ENCODE peak calls at places on chromosomes 11 and 22, in nine cellular contexts. One of them, this sample, is unnamed.

GRCh38 chr11:11211186-11211585 is 141.9 kb downstream of the CSNK2A3 start:
- DNase-seq in kidney: no peak
- DNase-seq in heart right ventricle: no peak
- DNase-seq in right cardiac atrium: peak; percentile 73
- DNase-seq in Peyer's patch: no peak
- DNase-seq in right atrium auricular region: no peak
- DNase-seq in CD8-positive, alpha-beta T cell: no peak
- DNase-seq in thoracic aorta: no peak
- DNase-seq in A549: no peak
- DNase-seq in this sample: no peak

GRCh38 chr11:75762885-75763284 is 5.7 kb upstream of the DGAT2 start:
- DNase-seq in Peyer's patch: no peak
- DNase-seq in kidney: peak; percentile 22
- DNase-seq in right atrium auricular region: no peak
- DNase-seq in right cardiac atrium: no peak
- DNase-seq in CD8-positive, alpha-beta T cell: no peak
- DNase-seq in heart right ventricle: no peak
- DNase-seq in A549: peak; percentile 22
- DNase-seq in thoracic aorta: no peak
- DNase-seq in this sample: peak; percentile 39

GRCh38 chr11:74494916-74495315 is 1.4 kb upstream of the LIPT2 start:
- DNase-seq in right cardiac atrium: no peak
- DNase-seq in kidney: no peak
- DNase-seq in Peyer's patch: no peak
- DNase-seq in CD8-positive, alpha-beta T cell: no peak
- DNase-seq in heart right ventricle: no peak
- DNase-seq in thoracic aorta: no peak
- DNase-seq in right atrium auricular region: no peak
- DNase-seq in A549: no peak
- DNase-seq in this sample: no peak

GRCh38 chr22:33401291-33401690 is 343.1 kb upstream of the SYN3 start:
- DNase-seq in CD8-positive, alpha-beta T cell: no peak
- DNase-seq in A549: peak; percentile 10
- DNase-seq in thoracic aorta: no peak
- DNase-seq in Peyer's patch: no peak
- DNase-seq in kidney: no peak
- DNase-seq in right atrium auricular region: no peak
- DNase-seq in heart right ventricle: no peak
- DNase-seq in right cardiac atrium: no peak
- DNase-seq in this sample: no peak

GRCh38 chr11:103586756-103587155 is 449.7 kb upstream of the DDI1 start:
- DNase-seq in Peyer's patch: no peak
- DNase-seq in thoracic aorta: no peak
- DNase-seq in kidney: no peak
- DNase-seq in heart right ventricle: no peak
- DNase-seq in right cardiac atrium: no peak
- DNase-seq in CD8-positive, alpha-beta T cell: no peak
- DNase-seq in right atrium auricular region: no peak
- DNase-seq in A549: no peak
- DNase-seq in this sample: no peak

GRCh38 chr11:16603890-16604783 is 134.3 kb upstream of the C11orf58 start:
- DNase-seq in Peyer's patch: no peak
- DNase-seq in kidney: peak; percentile 83
- DNase-seq in right atrium auricular region: peak; percentile 75
- DNase-seq in heart right ventricle: peak; percentile 71
- DNase-seq in CD8-positive, alpha-beta T cell: no peak
- DNase-seq in right cardiac atrium: peak; percentile 88
- DNase-seq in A549: no peak
- DNase-seq in thoracic aorta: no peak
- DNase-seq in this sample: no peak

GRCh38 chr11:24131698-24132097 is 365.2 kb upstream of the LUZP2 start:
- DNase-seq in heart right ventricle: no peak
- DNase-seq in A549: no peak
- DNase-seq in right cardiac atrium: no peak
- DNase-seq in Peyer's patch: no peak
- DNase-seq in thoracic aorta: no peak
- DNase-seq in kidney: no peak
- DNase-seq in CD8-positive, alpha-beta T cell: no peak
- DNase-seq in right atrium auricular region: no peak
- DNase-seq in this sample: no peak

GRCh38 chr11:9280655-9281301 is 15.6 kb upstream of the DENND5A start:
- DNase-seq in right cardiac atrium: no peak
- DNase-seq in Peyer's patch: peak; percentile 56
- DNase-seq in kidney: no peak
- DNase-seq in CD8-positive, alpha-beta T cell: peak; percentile 65
- DNase-seq in thoracic aorta: no peak
- DNase-seq in right atrium auricular region: peak; percentile 51
- DNase-seq in A549: no peak
- DNase-seq in heart right ventricle: no peak
- DNase-seq in this sample: no peak

GRCh38 chr11:103326070-103326794 is 217.0 kb downstream of the DYNC2H1 start:
- DNase-seq in A549: peak; percentile 63
- DNase-seq in right atrium auricular region: no peak
- DNase-seq in right cardiac atrium: peak; percentile 67
- DNase-seq in CD8-positive, alpha-beta T cell: peak; percentile 18
- DNase-seq in heart right ventricle: no peak
- DNase-seq in Peyer's patch: no peak
- DNase-seq in kidney: peak; percentile 71
- DNase-seq in thoracic aorta: no peak
- DNase-seq in this sample: no peak

GRCh38 chr11:41431784-41432183 is 27.7 kb downstream of the LRRC4C start:
- DNase-seq in A549: peak; percentile 3
- DNase-seq in heart right ventricle: no peak
- DNase-seq in Peyer's patch: no peak
- DNase-seq in right atrium auricular region: no peak
- DNase-seq in thoracic aorta: no peak
- DNase-seq in CD8-positive, alpha-beta T cell: no peak
- DNase-seq in kidney: no peak
- DNase-seq in right cardiac atrium: no peak
- DNase-seq in this sample: no peak

GRCh38 chr11:11324090-11324489 is 29.0 kb downstream of the CSNK2A3 start:
- DNase-seq in heart right ventricle: no peak
- DNase-seq in right cardiac atrium: no peak
- DNase-seq in Peyer's patch: no peak
- DNase-seq in kidney: no peak
- DNase-seq in CD8-positive, alpha-beta T cell: no peak
- DNase-seq in right atrium auricular region: no peak
- DNase-seq in thoracic aorta: no peak
- DNase-seq in A549: no peak
- DNase-seq in this sample: no peak

GRCh38 chr11:102615077-102615893 is 9.8 kb downstream of the MMP20 start:
- DNase-seq in right atrium auricular region: no peak
- DNase-seq in A549: no peak
- DNase-seq in CD8-positive, alpha-beta T cell: no peak
- DNase-seq in thoracic aorta: no peak
- DNase-seq in Peyer's patch: no peak
- DNase-seq in heart right ventricle: no peak
- DNase-seq in kidney: no peak
- DNase-seq in right cardiac atrium: no peak
- DNase-seq in this sample: no peak

GRCh38 chr11:113334183-113334582 is 19.8 kb downstream of the TTC12 start:
- DNase-seq in right cardiac atrium: no peak
- DNase-seq in thoracic aorta: no peak
- DNase-seq in CD8-positive, alpha-beta T cell: no peak
- DNase-seq in Peyer's patch: no peak
- DNase-seq in heart right ventricle: no peak
- DNase-seq in A549: no peak
- DNase-seq in right atrium auricular region: no peak
- DNase-seq in kidney: no peak
- DNase-seq in this sample: no peak

GRCh38 chr22:36467946-36468345 is 13.5 kb downstream of the TXN2 start:
- DNase-seq in kidney: no peak
- DNase-seq in thoracic aorta: no peak
- DNase-seq in right cardiac atrium: peak; percentile 44
- DNase-seq in A549: peak; percentile 48
- DNase-seq in right atrium auricular region: no peak
- DNase-seq in CD8-positive, alpha-beta T cell: no peak
- DNase-seq in Peyer's patch: no peak
- DNase-seq in heart right ventricle: no peak
- DNase-seq in this sample: no peak

GRCh38 chr22:45082795-45083194 is 73.0 kb upstream of the PHF21B start:
- DNase-seq in right cardiac atrium: no peak
- DNase-seq in kidney: no peak
- DNase-seq in thoracic aorta: no peak
- DNase-seq in A549: peak; percentile 37
- DNase-seq in Peyer's patch: no peak
- DNase-seq in heart right ventricle: no peak
- DNase-seq in right atrium auricular region: no peak
- DNase-seq in CD8-positive, alpha-beta T cell: no peak
- DNase-seq in this sample: no peak

GRCh38 chr11:112354364-112354763 is 93.7 kb upstream of the PLET1 start:
- DNase-seq in thoracic aorta: no peak
- DNase-seq in right atrium auricular region: no peak
- DNase-seq in A549: no peak
- DNase-seq in heart right ventricle: no peak
- DNase-seq in Peyer's patch: no peak
- DNase-seq in right cardiac atrium: no peak
- DNase-seq in CD8-positive, alpha-beta T cell: no peak
- DNase-seq in kidney: no peak
- DNase-seq in this sample: no peak

GRCh38 chr11:80462211-80462610 is 1021.4 kb upstream of the TENM4 start:
- DNase-seq in thoracic aorta: no peak
- DNase-seq in right cardiac atrium: no peak
- DNase-seq in A549: no peak
- DNase-seq in heart right ventricle: no peak
- DNase-seq in Peyer's patch: no peak
- DNase-seq in CD8-positive, alpha-beta T cell: no peak
- DNase-seq in right atrium auricular region: no peak
- DNase-seq in kidney: no peak
- DNase-seq in this sample: no peak

DNA sequence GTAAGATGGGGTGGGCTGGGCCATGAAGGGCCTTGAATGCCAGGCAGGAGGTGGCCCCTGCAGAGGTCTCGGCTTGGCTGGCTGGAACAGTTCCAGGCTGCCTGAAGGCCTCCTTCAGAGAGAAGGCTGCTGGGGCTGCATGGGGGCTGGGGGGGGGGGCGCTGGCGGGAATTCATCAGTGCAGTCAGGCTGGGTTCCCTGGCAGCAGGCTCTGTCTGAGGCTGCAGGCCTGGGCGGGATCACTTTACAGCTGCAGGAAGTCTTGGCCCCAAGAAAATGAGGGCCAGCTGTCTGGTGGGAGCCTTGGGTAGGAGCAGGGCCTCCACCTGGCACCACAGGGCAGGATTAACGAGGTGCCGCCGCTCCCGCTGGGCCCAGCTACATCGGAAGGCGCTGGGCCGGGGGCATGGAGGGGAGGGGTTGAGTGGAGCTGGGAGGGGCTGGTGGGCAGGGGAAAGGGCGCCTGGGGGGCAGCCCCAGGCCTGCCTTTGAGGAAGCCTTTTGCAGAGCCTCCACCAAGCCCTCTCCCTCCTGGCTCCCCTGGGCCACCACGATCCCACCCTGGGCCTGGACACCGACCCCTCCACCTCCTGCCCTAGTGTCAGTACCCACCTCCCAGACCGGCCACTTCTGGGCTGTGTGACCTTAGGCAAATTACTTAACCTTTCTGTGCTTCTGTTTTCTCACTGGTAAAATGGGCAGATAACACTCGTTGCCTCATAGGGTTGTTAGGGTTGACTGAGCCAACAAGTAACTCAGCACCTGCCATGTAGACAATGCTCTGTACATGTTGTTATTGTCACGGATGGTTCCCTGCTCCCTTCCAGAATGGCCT is 31.0 kb upstream of the HMOX1 start:
- DNase-seq in heart right ventricle: no peak
- DNase-seq in thoracic aorta: no peak
- DNase-seq in right cardiac atrium: no peak
- DNase-seq in right atrium auricular region: no peak
- DNase-seq in A549: no peak
- DNase-seq in kidney: peak; percentile 78
- DNase-seq in Peyer's patch: no peak
- DNase-seq in CD8-positive, alpha-beta T cell: no peak
- DNase-seq in this sample: no peak
- H3K27ac ChIP-seq in heart right ventricle: peak overlapping the region; percentile 63
- H3K27ac ChIP-seq in thoracic aorta: peak overlapping the region; percentile 38
- H3K27ac ChIP-seq in right cardiac atrium: peak overlapping the region; percentile 25
- H3K27ac ChIP-seq in right atrium auricular region: peak overlapping the region; percentile 90
- H3K27ac ChIP-seq in A549: peak overlapping the region; percentile 98
- H3K27ac ChIP-seq in kidney: peak overlapping the region; percentile 34
- H3K27ac ChIP-seq in Peyer's patch: no peak overlapping the region
- H3K27ac ChIP-seq in CD8-positive, alpha-beta T cell: no peak overlapping the region
- H3K27ac ChIP-seq in this sample: peak overlapping the region; percentile 70

GRCh38 chr11:35214181-35214770 is 75.3 kb downstream of the CD44 start:
- DNase-seq in A549: no peak
- DNase-seq in right atrium auricular region: no peak
- DNase-seq in heart right ventricle: no peak
- DNase-seq in Peyer's patch: no peak
- DNase-seq in CD8-positive, alpha-beta T cell: no peak
- DNase-seq in right cardiac atrium: no peak
- DNase-seq in thoracic aorta: no peak
- DNase-seq in kidney: no peak
- DNase-seq in this sample: no peak
- H3K27ac ChIP-seq in A549: peak overlapping the region; percentile 62
- H3K27ac ChIP-seq in right atrium auricular region: no peak overlapping the region
- H3K27ac ChIP-seq in heart right ventricle: no peak overlapping the region
- H3K27ac ChIP-seq in Peyer's patch: no peak overlapping the region
- H3K27ac ChIP-seq in CD8-positive, alpha-beta T cell: no peak overlapping the region
- H3K27ac ChIP-seq in right cardiac atrium: no peak overlapping the region
- H3K27ac ChIP-seq in thoracic aorta: no peak overlapping the region
- H3K27ac ChIP-seq in kidney: no peak overlapping the region
- H3K27ac ChIP-seq in this sample: peak overlapping the region; percentile 35

DNA sequence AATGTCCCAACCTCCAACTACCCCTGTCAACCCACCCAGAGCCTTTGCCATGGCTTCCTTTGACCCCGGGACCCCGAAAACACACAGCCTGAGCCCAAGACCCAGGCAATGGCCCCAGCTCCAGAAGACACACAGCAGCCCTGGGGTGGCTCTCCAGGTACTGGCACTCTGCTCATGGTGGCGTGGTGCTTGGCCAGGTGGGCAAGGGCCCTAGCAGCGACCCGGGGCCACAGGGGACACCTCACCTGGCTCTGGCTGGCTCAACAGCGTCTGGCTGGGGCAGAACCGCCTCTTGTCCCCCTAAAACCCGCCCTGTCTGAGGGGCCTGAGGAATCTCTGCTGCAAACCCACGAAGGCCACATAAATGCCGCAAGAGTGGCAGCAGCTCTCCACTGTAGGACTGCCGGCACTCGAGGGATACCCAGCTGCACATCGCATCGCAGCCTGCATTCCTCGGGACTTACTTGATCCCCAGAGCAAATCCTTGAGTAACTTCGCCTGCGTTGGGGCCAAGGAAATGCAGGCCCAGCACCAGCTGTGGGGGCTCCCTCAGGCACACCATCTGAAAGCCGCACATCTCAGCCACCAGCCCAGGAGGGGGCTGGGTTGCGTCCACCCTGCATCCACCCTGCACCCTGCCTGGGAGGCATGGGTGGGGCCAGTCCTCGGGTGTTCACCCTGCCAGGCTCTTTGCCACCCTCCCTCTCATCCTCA is 23.1 kb upstream of the GNB1L start:
- DNase-seq in Peyer's patch: no peak
- DNase-seq in A549: no peak
- DNase-seq in CD8-positive, alpha-beta T cell: no peak
- DNase-seq in thoracic aorta: no peak
- DNase-seq in right atrium auricular region: no peak
- DNase-seq in kidney: peak; percentile 54
- DNase-seq in heart right ventricle: no peak
- DNase-seq in right cardiac atrium: peak; percentile 35
- DNase-seq in this sample: peak; percentile 58
- H3K27ac ChIP-seq in Peyer's patch: no peak overlapping the region
- H3K27ac ChIP-seq in A549: peak overlapping the region; percentile 92
- H3K27ac ChIP-seq in CD8-positive, alpha-beta T cell: no peak overlapping the region
- H3K27ac ChIP-seq in thoracic aorta: no peak overlapping the region
- H3K27ac ChIP-seq in right atrium auricular region: no peak overlapping the region
- H3K27ac ChIP-seq in kidney: no peak overlapping the region
- H3K27ac ChIP-seq in heart right ventricle: no peak overlapping the region
- H3K27ac ChIP-seq in right cardiac atrium: no peak overlapping the region
- H3K27ac ChIP-seq in this sample: no peak overlapping the region

GRCh38 chr11:56292154-56292553 is at the start of gene OR8H1:
- DNase-seq in Peyer's patch: no peak
- DNase-seq in thoracic aorta: no peak
- DNase-seq in right atrium auricular region: no peak
- DNase-seq in CD8-positive, alpha-beta T cell: no peak
- DNase-seq in heart right ventricle: no peak
- DNase-seq in right cardiac atrium: no peak
- DNase-seq in A549: no peak
- DNase-seq in kidney: no peak
- DNase-seq in this sample: no peak
- H3K27ac ChIP-seq in Peyer's patch: no peak within 1 kb of the TSS
- H3K27ac ChIP-seq in thoracic aorta: no peak within 1 kb of the TSS
- H3K27ac ChIP-seq in right atrium auricular region: no peak within 1 kb of the TSS
- H3K27ac ChIP-seq in CD8-positive, alpha-beta T cell: no peak within 1 kb of the TSS
- H3K27ac ChIP-seq in heart right ventricle: no peak within 1 kb of the TSS
- H3K27ac ChIP-seq in right cardiac atrium: no peak within 1 kb of the TSS
- H3K27ac ChIP-seq in A549: no peak within 1 kb of the TSS
- H3K27ac ChIP-seq in kidney: no peak within 1 kb of the TSS
- H3K27ac ChIP-seq in this sample: no peak within 1 kb of the TSS

This sample was measured in ascending aorta.